ENCODE peak calls at places on chromosomes 3 and 15, in nine cellular contexts. One of them, this sample, is unnamed.

GRCh38 chr3:186953011-186953487 is 22.7 kb downstream of the ST6GAL1 start:
- DNase-seq in heart left ventricle: no peak
- DNase-seq in hippocampal formation: no peak
- DNase-seq in NAMALWA: no peak
- DNase-seq in HS-5: no peak
- DNase-seq in stimulated activated naive B cell treated with anti-CD40 and anti-IgM and Interleukin-4, amounts not matched to agents 10 μg/mL and 1 μg/mL and 100 μg/mL, for 72 hours: no peak
- DNase-seq in adrenal gland: no peak
- DNase-seq in AG09319: no peak
- DNase-seq in activated naive CD4-positive, alpha-beta T cell treated with anti-CD3 and anti-CD28 coated beads for 36 hours: peak
- DNase-seq in this sample: peak

GRCh38 chr3:165754219-165755007 is 82.8 kb downstream of the BCHE start:
- DNase-seq in heart left ventricle: no peak
- DNase-seq in stimulated activated naive B cell treated with anti-CD40 and anti-IgM and Interleukin-4, amounts not matched to agents 10 μg/mL and 1 μg/mL and 100 μg/mL, for 72 hours: no peak
- DNase-seq in hippocampal formation: no peak
- DNase-seq in adrenal gland: no peak
- DNase-seq in NAMALWA: no peak
- DNase-seq in HS-5: no peak
- DNase-seq in AG09319: no peak
- DNase-seq in activated naive CD4-positive, alpha-beta T cell treated with anti-CD3 and anti-CD28 coated beads for 36 hours: no peak
- DNase-seq in this sample: no peak

GRCh38 chr15:71131601-71132357 is 16.5 kb downstream of the THSD4 start:
- DNase-seq in NAMALWA: no peak
- DNase-seq in stimulated activated naive B cell treated with anti-CD40 and anti-IgM and Interleukin-4, amounts not matched to agents 10 μg/mL and 1 μg/mL and 100 μg/mL, for 72 hours: no peak
- DNase-seq in AG09319: no peak
- DNase-seq in adrenal gland: no peak
- DNase-seq in HS-5: no peak
- DNase-seq in hippocampal formation: no peak
- DNase-seq in heart left ventricle: no peak
- DNase-seq in activated naive CD4-positive, alpha-beta T cell treated with anti-CD3 and anti-CD28 coated beads for 36 hours: no peak
- DNase-seq in this sample: no peak

GRCh38 chr15:70351941-70352774 is 254.4 kb upstream of the TLE3 start:
- DNase-seq in NAMALWA: no peak
- DNase-seq in hippocampal formation: no peak
- DNase-seq in stimulated activated naive B cell treated with anti-CD40 and anti-IgM and Interleukin-4, amounts not matched to agents 10 μg/mL and 1 μg/mL and 100 μg/mL, for 72 hours: no peak
- DNase-seq in heart left ventricle: no peak
- DNase-seq in activated naive CD4-positive, alpha-beta T cell treated with anti-CD3 and anti-CD28 coated beads for 36 hours: no peak
- DNase-seq in HS-5: no peak
- DNase-seq in adrenal gland: no peak
- DNase-seq in AG09319: no peak
- DNase-seq in this sample: no peak

GRCh38 chr3:53597136-53597915 is 102.9 kb downstream of the CACNA1D start:
- DNase-seq in adrenal gland: peak
- DNase-seq in AG09319: no peak
- DNase-seq in activated naive CD4-positive, alpha-beta T cell treated with anti-CD3 and anti-CD28 coated beads for 36 hours: peak
- DNase-seq in stimulated activated naive B cell treated with anti-CD40 and anti-IgM and Interleukin-4, amounts not matched to agents 10 μg/mL and 1 μg/mL and 100 μg/mL, for 72 hours: no peak
- DNase-seq in heart left ventricle: no peak
- DNase-seq in HS-5: no peak
- DNase-seq in NAMALWA: no peak
- DNase-seq in hippocampal formation: no peak
- DNase-seq in this sample: no peak

GRCh38 chr3:50157821-50158556 is 2.9 kb downstream of the SEMA3F start:
- DNase-seq in hippocampal formation: no peak
- DNase-seq in activated naive CD4-positive, alpha-beta T cell treated with anti-CD3 and anti-CD28 coated beads for 36 hours: no peak
- DNase-seq in heart left ventricle: no peak
- DNase-seq in adrenal gland: no peak
- DNase-seq in AG09319: no peak
- DNase-seq in HS-5: no peak
- DNase-seq in NAMALWA: peak
- DNase-seq in stimulated activated naive B cell treated with anti-CD40 and anti-IgM and Interleukin-4, amounts not matched to agents 10 μg/mL and 1 μg/mL and 100 μg/mL, for 72 hours: no peak
- DNase-seq in this sample: no peak

GRCh38 chr3:131501949-131502348 is 822 bp downstream of the MRPL3 start:
- DNase-seq in activated naive CD4-positive, alpha-beta T cell treated with anti-CD3 and anti-CD28 coated beads for 36 hours: no peak
- DNase-seq in stimulated activated naive B cell treated with anti-CD40 and anti-IgM and Interleukin-4, amounts not matched to agents 10 μg/mL and 1 μg/mL and 100 μg/mL, for 72 hours: no peak
- DNase-seq in HS-5: no peak
- DNase-seq in AG09319: no peak
- DNase-seq in NAMALWA: peak
- DNase-seq in hippocampal formation: no peak
- DNase-seq in heart left ventricle: no peak
- DNase-seq in adrenal gland: no peak
- DNase-seq in this sample: no peak

GRCh38 chr3:40582401-40583027 is 57.8 kb downstream of the ZNF621 start:
- DNase-seq in heart left ventricle: no peak
- DNase-seq in stimulated activated naive B cell treated with anti-CD40 and anti-IgM and Interleukin-4, amounts not matched to agents 10 μg/mL and 1 μg/mL and 100 μg/mL, for 72 hours: no peak
- DNase-seq in adrenal gland: no peak
- DNase-seq in AG09319: no peak
- DNase-seq in NAMALWA: no peak
- DNase-seq in HS-5: no peak
- DNase-seq in hippocampal formation: no peak
- DNase-seq in activated naive CD4-positive, alpha-beta T cell treated with anti-CD3 and anti-CD28 coated beads for 36 hours: no peak
- DNase-seq in this sample: no peak

GRCh38 chr15:73125219-73125618 is 73.0 kb downstream of the NEO1 start:
- DNase-seq in AG09319: no peak
- DNase-seq in NAMALWA: no peak
- DNase-seq in HS-5: peak
- DNase-seq in stimulated activated naive B cell treated with anti-CD40 and anti-IgM and Interleukin-4, amounts not matched to agents 10 μg/mL and 1 μg/mL and 100 μg/mL, for 72 hours: no peak
- DNase-seq in hippocampal formation: no peak
- DNase-seq in adrenal gland: no peak
- DNase-seq in activated naive CD4-positive, alpha-beta T cell treated with anti-CD3 and anti-CD28 coated beads for 36 hours: no peak
- DNase-seq in heart left ventricle: no peak
- DNase-seq in this sample: peak

GRCh38 chr3:49415931-49416601 is 3.8 kb downstream of the TCTA start:
- DNase-seq in AG09319: no peak
- DNase-seq in heart left ventricle: no peak
- DNase-seq in hippocampal formation: no peak
- DNase-seq in HS-5: no peak
- DNase-seq in activated naive CD4-positive, alpha-beta T cell treated with anti-CD3 and anti-CD28 coated beads for 36 hours: peak
- DNase-seq in adrenal gland: no peak
- DNase-seq in NAMALWA: peak
- DNase-seq in stimulated activated naive B cell treated with anti-CD40 and anti-IgM and Interleukin-4, amounts not matched to agents 10 μg/mL and 1 μg/mL and 100 μg/mL, for 72 hours: peak
- DNase-seq in this sample: peak

GRCh38 chr3:11634974-11635612 is 8.6 kb downstream of the VGLL4 start:
- DNase-seq in heart left ventricle: no peak
- DNase-seq in AG09319: no peak
- DNase-seq in activated naive CD4-positive, alpha-beta T cell treated with anti-CD3 and anti-CD28 coated beads for 36 hours: no peak
- DNase-seq in HS-5: no peak
- DNase-seq in hippocampal formation: no peak
- DNase-seq in stimulated activated naive B cell treated with anti-CD40 and anti-IgM and Interleukin-4, amounts not matched to agents 10 μg/mL and 1 μg/mL and 100 μg/mL, for 72 hours: no peak
- DNase-seq in adrenal gland: no peak
- DNase-seq in NAMALWA: no peak
- DNase-seq in this sample: no peak

GRCh38 chr3:110955301-110955880 is 116.2 kb upstream of the NECTIN3 start:
- DNase-seq in HS-5: no peak
- DNase-seq in activated naive CD4-positive, alpha-beta T cell treated with anti-CD3 and anti-CD28 coated beads for 36 hours: no peak
- DNase-seq in stimulated activated naive B cell treated with anti-CD40 and anti-IgM and Interleukin-4, amounts not matched to agents 10 μg/mL and 1 μg/mL and 100 μg/mL, for 72 hours: no peak
- DNase-seq in AG09319: no peak
- DNase-seq in hippocampal formation: no peak
- DNase-seq in heart left ventricle: no peak
- DNase-seq in adrenal gland: no peak
- DNase-seq in NAMALWA: no peak
- DNase-seq in this sample: no peak

GRCh38 chr3:1326546-1326945 is 233.7 kb downstream of the CNTN6 start:
- DNase-seq in AG09319: no peak
- DNase-seq in activated naive CD4-positive, alpha-beta T cell treated with anti-CD3 and anti-CD28 coated beads for 36 hours: no peak
- DNase-seq in adrenal gland: no peak
- DNase-seq in HS-5: no peak
- DNase-seq in heart left ventricle: no peak
- DNase-seq in hippocampal formation: no peak
- DNase-seq in stimulated activated naive B cell treated with anti-CD40 and anti-IgM and Interleukin-4, amounts not matched to agents 10 μg/mL and 1 μg/mL and 100 μg/mL, for 72 hours: no peak
- DNase-seq in NAMALWA: no peak
- DNase-seq in this sample: no peak

GRCh38 chr3:127044996-127045395 is 62.1 kb downstream of the PLXNA1 start:
- DNase-seq in activated naive CD4-positive, alpha-beta T cell treated with anti-CD3 and anti-CD28 coated beads for 36 hours: no peak
- DNase-seq in NAMALWA: peak
- DNase-seq in HS-5: no peak
- DNase-seq in AG09319: no peak
- DNase-seq in stimulated activated naive B cell treated with anti-CD40 and anti-IgM and Interleukin-4, amounts not matched to agents 10 μg/mL and 1 μg/mL and 100 μg/mL, for 72 hours: no peak
- DNase-seq in adrenal gland: no peak
- DNase-seq in hippocampal formation: no peak
- DNase-seq in heart left ventricle: peak
- DNase-seq in this sample: no peak

GRCh38 chr3:69999191-70000027 is at the start of gene SAMMSON:
- DNase-seq in HS-5: no peak
- DNase-seq in AG09319: no peak
- DNase-seq in heart left ventricle: peak
- DNase-seq in adrenal gland: no peak
- DNase-seq in NAMALWA: no peak
- DNase-seq in activated naive CD4-positive, alpha-beta T cell treated with anti-CD3 and anti-CD28 coated beads for 36 hours: no peak
- DNase-seq in hippocampal formation: no peak
- DNase-seq in stimulated activated naive B cell treated with anti-CD40 and anti-IgM and Interleukin-4, amounts not matched to agents 10 μg/mL and 1 μg/mL and 100 μg/mL, for 72 hours: no peak
- DNase-seq in this sample: no peak

GRCh38 chr15:90598053-90598577 is 68.4 kb downstream of the CRTC3 start:
- DNase-seq in HS-5: no peak
- DNase-seq in heart left ventricle: peak
- DNase-seq in hippocampal formation: peak
- DNase-seq in stimulated activated naive B cell treated with anti-CD40 and anti-IgM and Interleukin-4, amounts not matched to agents 10 μg/mL and 1 μg/mL and 100 μg/mL, for 72 hours: peak
- DNase-seq in activated naive CD4-positive, alpha-beta T cell treated with anti-CD3 and anti-CD28 coated beads for 36 hours: peak
- DNase-seq in NAMALWA: no peak
- DNase-seq in AG09319: no peak
- DNase-seq in adrenal gland: peak
- DNase-seq in this sample: peak

GRCh38 chr3:14210281-14210670 is 31.7 kb downstream of the LSM3 start:
- DNase-seq in stimulated activated naive B cell treated with anti-CD40 and anti-IgM and Interleukin-4, amounts not matched to agents 10 μg/mL and 1 μg/mL and 100 μg/mL, for 72 hours: no peak
- DNase-seq in activated naive CD4-positive, alpha-beta T cell treated with anti-CD3 and anti-CD28 coated beads for 36 hours: no peak
- DNase-seq in AG09319: no peak
- DNase-seq in hippocampal formation: no peak
- DNase-seq in heart left ventricle: no peak
- DNase-seq in HS-5: no peak
- DNase-seq in adrenal gland: no peak
- DNase-seq in NAMALWA: no peak
- DNase-seq in this sample: no peak

GRCh38 chr3:172692751-172693310 is 18.0 kb downstream of the NCEH1 start:
- DNase-seq in adrenal gland: no peak
- DNase-seq in activated naive CD4-positive, alpha-beta T cell treated with anti-CD3 and anti-CD28 coated beads for 36 hours: no peak
- DNase-seq in hippocampal formation: peak
- DNase-seq in NAMALWA: peak
- DNase-seq in heart left ventricle: no peak
- DNase-seq in AG09319: no peak
- DNase-seq in HS-5: no peak
- DNase-seq in stimulated activated naive B cell treated with anti-CD40 and anti-IgM and Interleukin-4, amounts not matched to agents 10 μg/mL and 1 μg/mL and 100 μg/mL, for 72 hours: no peak
- DNase-seq in this sample: peak

GRCh38 chr3:192772495-192772894 is 45.2 kb upstream of the FGF12 start:
- DNase-seq in adrenal gland: peak
- DNase-seq in AG09319: no peak
- DNase-seq in HS-5: no peak
- DNase-seq in activated naive CD4-positive, alpha-beta T cell treated with anti-CD3 and anti-CD28 coated beads for 36 hours: peak
- DNase-seq in stimulated activated naive B cell treated with anti-CD40 and anti-IgM and Interleukin-4, amounts not matched to agents 10 μg/mL and 1 μg/mL and 100 μg/mL, for 72 hours: no peak
- DNase-seq in hippocampal formation: peak
- DNase-seq in NAMALWA: no peak
- DNase-seq in heart left ventricle: peak
- DNase-seq in this sample: peak

GRCh38 chr3:15708882-15709677 is 88.7 kb downstream of the ANKRD28 start:
- DNase-seq in hippocampal formation: no peak
- DNase-seq in AG09319: no peak
- DNase-seq in stimulated activated naive B cell treated with anti-CD40 and anti-IgM and Interleukin-4, amounts not matched to agents 10 μg/mL and 1 μg/mL and 100 μg/mL, for 72 hours: no peak
- DNase-seq in HS-5: peak
- DNase-seq in adrenal gland: no peak
- DNase-seq in heart left ventricle: no peak
- DNase-seq in NAMALWA: no peak
- DNase-seq in activated naive CD4-positive, alpha-beta T cell treated with anti-CD3 and anti-CD28 coated beads for 36 hours: no peak
- DNase-seq in this sample: peak

GRCh38 chr3:11438636-11439035 is 166.4 kb downstream of the ATG7 start:
- DNase-seq in adrenal gland: no peak
- DNase-seq in activated naive CD4-positive, alpha-beta T cell treated with anti-CD3 and anti-CD28 coated beads for 36 hours: no peak
- DNase-seq in hippocampal formation: no peak
- DNase-seq in NAMALWA: no peak
- DNase-seq in heart left ventricle: peak
- DNase-seq in AG09319: no peak
- DNase-seq in HS-5: no peak
- DNase-seq in stimulated activated naive B cell treated with anti-CD40 and anti-IgM and Interleukin-4, amounts not matched to agents 10 μg/mL and 1 μg/mL and 100 μg/mL, for 72 hours: no peak
- DNase-seq in this sample: no peak

This sample was measured in MV-4-11.